ENCODE peak calls at places on chromosomes 3 and 15, in five cellular contexts. Z, W, F, H and Q are unnamed samples.

GRCh38 chr3:111246967-111247760 is 175.5 kb downstream of the NECTIN3 start:
- DNase-seq in F (no peak), H (no peak), W (no peak), Z (no peak), Q (no peak)

GRCh38 chr3:42906085-42906904 is at the start of gene ZNF662:
- DNase-seq in Z (peak; percentile 56), W (peak; percentile 1), H (no peak), F (peak; percentile 78), Q (peak; percentile 27)

GRCh38 chr3:124963755-124964154 is 29.2 kb upstream of the MUC13 start:
- DNase-seq in W (no peak), Z (no peak), F (no peak), H (no peak), Q (no peak)

GRCh38 chr3:144821583-144821982 is 850.0 kb downstream of the DIPK2A start:
- DNase-seq in F (no peak), H (no peak), W (no peak), Z (no peak), Q (no peak)

GRCh38 chr3:178170698-178171535 is 365.3 kb upstream of the KCNMB2 start:
- DNase-seq in W (no peak), H (no peak), Z (no peak), F (no peak), Q (no peak)

GRCh38 chr3:45927881-45928280 is 15.4 kb upstream of the CXCR6 start:
- DNase-seq in F (no peak), H (no peak), W (no peak), Z (no peak), Q (no peak)

GRCh38 chr3:35322070-35322469 is 317.3 kb upstream of the ARPP21 start:
- DNase-seq in F (no peak), Z (no peak), W (no peak), H (no peak), Q (no peak)

GRCh38 chr15:48336940-48337339 is 5.7 kb downstream of the DUT start:
- DNase-seq in H (no peak), W (no peak), Z (no peak), F (no peak), Q (peak; percentile 14)

GRCh38 chr3:99396651-99397050 is 241.7 kb upstream of the COL8A1 start:
- DNase-seq in F (no peak), Z (no peak), W (no peak), H (no peak), Q (no peak)

GRCh38 chr3:157544501-157545139 is 41.4 kb upstream of the VEPH1 start:
- DNase-seq in H (no peak), F (no peak), Z (no peak), W (no peak), Q (no peak)

GRCh38 chr15:67639591-67639990 is 97.1 kb downstream of the MAP2K5 start:
- DNase-seq in Z (no peak), F (no peak), H (no peak), W (no peak), Q (no peak)

GRCh38 chr3:188780188-188781147 is 391.3 kb upstream of the TPRG1 start:
- DNase-seq in H (no peak), Z (peak; percentile 47), W (no peak), F (peak; percentile 52), Q (no peak)

GRCh38 chr15:62163397-62163796 is 1.7 kb downstream of the C2CD4B start:
- DNase-seq in Z (no peak), H (no peak), W (no peak), F (no peak), Q (no peak)

GRCh38 chr3:179852117-179852886 is 184.4 kb downstream of the PEX5L start:
- DNase-seq in H (no peak), W (no peak), Z (no peak), F (no peak), Q (no peak)

GRCh38 chr3:130748981-130749380 is 2.4 kb upstream of the PIK3R4 start:
- DNase-seq in Z (no peak), W (no peak), F (no peak), H (no peak), Q (no peak)

GRCh38 chr3:72549819-72550581 is 298.2 kb downstream of the SHQ1 start:
- DNase-seq in H (no peak), F (no peak), W (no peak), Z (no peak), Q (no peak)

GRCh38 chr3:14118400-14119165 is 6.1 kb downstream of the CHCHD4 start:
- DNase-seq in W (no peak), F (no peak), Z (peak; percentile 66), H (no peak), Q (no peak)